ENCODE peak calls at places on chromosomes 1 and 21, in eight cellular contexts. U, X, G, J, M, F, A and T are unnamed samples.

GRCh38 chr1:30758785-30759380 is 1.3 kb upstream of the LAPTM5 start:
- DNase-seq in U (no peak), X (no peak), G (peak), J (no peak), M (no peak), F (no peak), A (no peak), T (no peak)

GRCh38 chr1:5376538-5377247 is 615.5 kb downstream of the NPHP4 start:
- DNase-seq in U (no peak), X (no peak), G (no peak), J (no peak), M (no peak), F (no peak), A (no peak), T (no peak)

GRCh38 chr1:213275293-213275692 is 224.3 kb downstream of the RPS6KC1 start:
- DNase-seq in U (no peak), X (no peak), G (no peak), J (no peak), M (no peak), F (no peak), A (no peak), T (no peak)

GRCh38 chr1:2990376-2991115 is 30.7 kb upstream of the ACTRT2 start:
- DNase-seq in U (peak), X (no peak), G (no peak), J (no peak), M (no peak), F (no peak), A (no peak), T (no peak)

GRCh38 chr1:78401148-78401547 is 89.6 kb upstream of the PTGFR start:
- DNase-seq in U (no peak), X (no peak), G (no peak), J (no peak), M (no peak), F (no peak), A (no peak), T (no peak)

GRCh38 chr1:36008546-36009197 is 75.2 kb upstream of the TEKT2 start:
- DNase-seq in U (no peak), X (no peak), G (peak), J (no peak), M (no peak), F (no peak), A (no peak), T (no peak)

GRCh38 chr1:102833171-102833570 is 275.2 kb downstream of the COL11A1 start:
- DNase-seq in U (no peak), X (no peak), G (no peak), J (no peak), M (no peak), F (no peak), A (no peak), T (no peak)

GRCh38 chr1:44267438-44267837 is 54.2 kb downstream of the DMAP1 start:
- DNase-seq in U (no peak), X (no peak), G (no peak), J (no peak), M (peak), F (no peak), A (no peak), T (no peak)

GRCh38 chr1:156123356-156124196 is 9.1 kb downstream of the LMNA start:
- DNase-seq in U (peak), X (peak), G (peak), J (no peak), M (peak), F (peak), A (peak), T (peak)

GRCh38 chr1:5388622-5389021 is 603.6 kb downstream of the NPHP4 start:
- DNase-seq in U (no peak), X (no peak), G (no peak), J (no peak), M (no peak), F (peak), A (no peak), T (no peak)

GRCh38 chr1:159900086-159900680 is at the start of gene CFAP45:
- DNase-seq in U (peak), X (peak), G (peak), J (peak), M (peak), F (no peak), A (peak), T (peak)

GRCh38 chr1:205520709-205521108 is 16.2 kb downstream of the CDK18 start:
- DNase-seq in U (no peak), X (no peak), G (no peak), J (no peak), M (no peak), F (no peak), A (no peak), T (no peak)

GRCh38 chr1:205880923-205881322 is 31.0 kb upstream of the PM20D1 start:
- DNase-seq in U (no peak), X (no peak), G (no peak), J (no peak), M (no peak), F (no peak), A (no peak), T (no peak)

GRCh38 chr1:196305216-196305615 is 303.0 kb downstream of the KCNT2 start:
- DNase-seq in U (no peak), X (no peak), G (no peak), J (no peak), M (no peak), F (no peak), A (no peak), T (no peak)

GRCh38 chr1:196308171-196308570 is 300.1 kb downstream of the KCNT2 start:
- DNase-seq in U (no peak), X (no peak), G (no peak), J (no peak), M (no peak), F (no peak), A (no peak), T (no peak)

GRCh38 chr1:196312739-196313138 is 295.5 kb downstream of the KCNT2 start:
- DNase-seq in U (no peak), X (no peak), G (no peak), J (no peak), M (no peak), F (no peak), A (no peak), T (no peak)

GRCh38 chr1:196306421-196306820 is 301.8 kb downstream of the KCNT2 start:
- DNase-seq in U (no peak), X (no peak), G (no peak), J (no peak), M (no peak), F (no peak), A (no peak), T (no peak)

DNA sequence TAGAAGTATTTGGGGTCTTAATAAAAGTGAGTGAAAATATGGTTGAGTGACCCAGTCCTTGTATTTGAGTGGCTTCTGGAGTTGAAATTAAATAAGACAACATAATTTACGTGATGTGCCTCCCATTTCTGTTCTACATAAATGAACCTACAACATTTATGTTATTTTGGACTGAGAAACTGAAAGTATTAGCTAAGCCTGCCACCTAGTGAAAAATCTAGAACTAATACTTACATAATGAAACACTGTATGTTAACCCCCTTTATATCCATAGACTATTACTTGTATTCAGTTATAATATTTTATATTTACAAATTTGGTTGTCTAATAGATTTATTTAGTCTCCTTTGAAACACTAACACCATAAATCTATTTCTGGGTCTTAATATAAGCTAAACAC is 298.9 kb downstream of the KCNT2 start:
- DNase-seq in U (no peak), X (no peak), G (peak), J (no peak), M (no peak), F (no peak), A (no peak), T (no peak)
- TF ChIP-seq CTCF in U (no peak), X (no peak), G (no peak), J (no peak), M (no peak), F (no peak), A (peak), T (no peak)

DNA sequence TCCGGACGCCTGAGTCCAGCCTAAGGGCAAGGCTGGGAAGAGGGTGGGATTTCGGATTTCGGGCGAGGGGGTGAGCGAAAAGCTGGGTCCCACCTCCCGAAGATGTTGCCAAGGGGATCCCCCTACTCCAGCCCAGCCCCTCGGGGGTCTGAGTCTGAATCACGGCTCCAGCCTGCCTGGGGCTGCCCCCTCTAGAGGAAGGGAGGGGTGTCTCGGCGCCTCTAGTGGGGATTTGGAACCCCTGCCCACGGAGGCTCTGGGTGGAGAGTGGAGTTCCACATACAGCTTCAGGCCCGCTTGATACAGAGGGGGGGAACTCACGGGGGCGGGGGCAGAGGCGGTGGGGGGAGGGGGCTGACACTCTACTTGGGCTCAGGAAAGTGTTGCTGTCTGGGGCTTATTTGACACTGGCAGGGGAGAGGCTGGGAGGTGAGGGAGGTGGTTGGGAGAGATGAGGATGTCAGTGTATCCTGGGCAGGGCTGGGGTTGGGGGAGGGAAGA is 686 bp downstream of the KIRREL1 start:
- DNase-seq in U (no peak), X (peak), G (no peak), J (no peak), M (no peak), F (no peak), A (peak), T (no peak)
- TF ChIP-seq CTCF in U (no peak), X (no peak), G (peak), J (no peak), M (no peak), F (no peak), A (no peak), T (no peak)

GRCh38 chr1:167210966-167211674 is 9.6 kb upstream of the POU2F1 start:
- DNase-seq in U (no peak), X (no peak), G (no peak), J (no peak), M (no peak), F (no peak), A (no peak), T (no peak)

GRCh38 chr1:167212025-167212424 is 8.7 kb upstream of the POU2F1 start:
- DNase-seq in U (no peak), X (no peak), G (no peak), J (no peak), M (no peak), F (no peak), A (no peak), T (no peak)

GRCh38 chr1:167206166-167206835 is 14.4 kb upstream of the POU2F1 start:
- DNase-seq in U (no peak), X (no peak), G (no peak), J (no peak), M (no peak), F (no peak), A (no peak), T (no peak)

GRCh38 chr1:167209044-167209443 is 11.6 kb upstream of the POU2F1 start:
- DNase-seq in U (no peak), X (no peak), G (no peak), J (no peak), M (no peak), F (no peak), A (no peak), T (no peak)

DNA sequence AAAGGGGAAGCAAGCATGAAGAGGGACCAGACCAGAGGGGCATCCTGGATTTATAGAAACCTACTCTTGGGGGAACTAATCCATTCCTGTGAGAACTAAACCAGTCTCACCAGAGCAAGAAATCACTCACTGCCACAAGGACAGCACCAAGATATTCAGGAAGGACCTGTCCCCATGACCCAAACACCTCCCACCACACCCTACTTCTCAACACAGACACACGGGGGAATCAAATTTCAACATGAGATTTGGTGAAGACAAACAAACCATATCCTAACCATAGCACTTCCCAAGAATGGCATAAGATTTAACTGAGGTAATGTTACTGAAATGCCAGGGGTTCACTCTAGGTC is 12.1 kb upstream of the POU2F1 start:
- DNase-seq in U (no peak), X (no peak), G (no peak), J (no peak), M (no peak), F (no peak), A (no peak), T (no peak)
- TF ChIP-seq CTCF in U (no peak), X (no peak), G (no peak), J (no peak), M (no peak), F (no peak), A (no peak), T (no peak)

GRCh38 chr1:84620720-84621313 is 46.6 kb upstream of the CTBS start:
- DNase-seq in U (peak), X (peak), G (peak), J (peak), M (peak), F (peak), A (peak), T (peak)
- TF ChIP-seq CTCF in U (peak), X (peak), G (peak), J (peak), M (peak), F (peak), A (peak), T (peak)

GRCh38 chr21:14376854-14377253 is 6.1 kb downstream of the HSPA13 start:
- DNase-seq in U (no peak), X (no peak), G (no peak), J (no peak), M (no peak), F (no peak), A (no peak), T (no peak)

GRCh38 chr21:14383596-14384210 is 757 bp upstream of the HSPA13 start:
- DNase-seq in U (peak), X (peak), G (peak), J (no peak), M (peak), F (no peak), A (no peak), T (no peak)

GRCh38 chr21:14382835-14383595 is at the start of gene HSPA13:
- DNase-seq in U (peak), X (peak), G (peak), J (peak), M (peak), F (peak), A (peak), T (peak)

GRCh38 chr21:14384453-14384852 is 1.5 kb upstream of the HSPA13 start:
- DNase-seq in U (no peak), X (no peak), G (no peak), J (no peak), M (no peak), F (no peak), A (no peak), T (no peak)

GRCh38 chr21:14382486-14382834 is 486 bp downstream of the HSPA13 start:
- DNase-seq in U (no peak), X (peak), G (peak), J (peak), M (no peak), F (no peak), A (no peak), T (no peak)
- TF ChIP-seq CTCF in U (no peak), X (no peak), G (no peak), J (no peak), M (no peak), F (no peak), A (no peak), T (no peak)

GRCh38 chr1:167207940-167208623 is 12.6 kb upstream of the POU2F1 start:
- DNase-seq in U (no peak), X (no peak), G (no peak), J (no peak), M (no peak), F (no peak), A (no peak), T (no peak)
- TF ChIP-seq CTCF in U (no peak), X (no peak), G (no peak), J (no peak), M (no peak), F (no peak), A (peak), T (no peak)

GRCh38 chr1:203451849-203452784 is 23.5 kb upstream of the PRELP start:
- DNase-seq in U (no peak), X (no peak), G (no peak), J (no peak), M (no peak), F (no peak), A (no peak), T (no peak)

GRCh38 chr1:203448521-203449061 is 27.0 kb upstream of the PRELP start:
- DNase-seq in U (no peak), X (peak), G (no peak), J (peak), M (peak), F (no peak), A (peak), T (no peak)

GRCh38 chr1:203450016-203450415 is 25.6 kb upstream of the PRELP start:
- DNase-seq in U (no peak), X (no peak), G (no peak), J (no peak), M (no peak), F (no peak), A (no peak), T (no peak)

GRCh38 chr1:203453016-203453415 is 22.6 kb upstream of the PRELP start:
- DNase-seq in U (no peak), X (no peak), G (no peak), J (no peak), M (no peak), F (no peak), A (no peak), T (no peak)

DNA sequence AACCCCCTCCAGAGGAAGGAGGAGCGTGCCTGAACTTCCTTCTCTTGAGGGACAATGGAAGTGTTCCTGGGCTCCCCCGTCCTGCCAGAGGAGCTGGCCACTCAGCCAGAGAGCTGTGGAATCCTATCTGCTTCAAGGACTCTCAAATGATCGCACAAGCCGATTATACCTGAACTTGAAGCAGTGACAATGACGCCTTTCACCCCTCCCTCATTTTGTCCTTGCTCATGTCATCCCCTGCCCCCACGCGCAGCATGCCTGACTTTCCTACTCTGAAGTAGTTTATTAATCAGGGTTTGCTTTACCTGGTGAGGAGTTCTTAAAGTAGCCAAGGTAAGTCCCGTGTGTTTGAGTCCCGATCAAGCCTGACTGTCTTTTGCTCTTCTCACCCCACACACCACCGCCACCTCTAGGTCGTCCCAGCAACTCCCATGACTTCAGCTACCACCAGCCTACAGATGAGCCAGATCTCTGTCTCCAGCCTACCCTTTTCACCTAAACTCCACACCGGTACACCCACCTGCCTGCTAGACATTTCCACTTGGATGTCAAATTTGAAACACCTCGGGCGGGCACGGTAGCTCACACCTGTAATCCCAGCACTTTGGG is 25.0 kb upstream of the PRELP start:
- DNase-seq in U (no peak), X (peak), G (no peak), J (no peak), M (no peak), F (no peak), A (no peak), T (peak)
- TF ChIP-seq CTCF in U (no peak), X (no peak), G (no peak), J (no peak), M (no peak), F (no peak), A (no peak), T (no peak)

GRCh38 chr1:43072314-43072713 is 99.8 kb downstream of the EBNA1BP2 start:
- DNase-seq in U (no peak), X (no peak), G (no peak), J (no peak), M (no peak), F (no peak), A (no peak), T (no peak)

GRCh38 chr1:43071241-43071640 is 100.8 kb downstream of the EBNA1BP2 start:
- DNase-seq in U (no peak), X (no peak), G (no peak), J (no peak), M (no peak), F (no peak), A (no peak), T (no peak)

GRCh38 chr1:43074709-43075108 is 97.4 kb downstream of the EBNA1BP2 start:
- DNase-seq in U (no peak), X (no peak), G (no peak), J (no peak), M (no peak), F (no peak), A (no peak), T (no peak)

GRCh38 chr1:43074244-43074643 is 97.8 kb downstream of the EBNA1BP2 start:
- DNase-seq in U (no peak), X (no peak), G (no peak), J (no peak), M (no peak), F (no peak), A (no peak), T (peak)

DNA sequence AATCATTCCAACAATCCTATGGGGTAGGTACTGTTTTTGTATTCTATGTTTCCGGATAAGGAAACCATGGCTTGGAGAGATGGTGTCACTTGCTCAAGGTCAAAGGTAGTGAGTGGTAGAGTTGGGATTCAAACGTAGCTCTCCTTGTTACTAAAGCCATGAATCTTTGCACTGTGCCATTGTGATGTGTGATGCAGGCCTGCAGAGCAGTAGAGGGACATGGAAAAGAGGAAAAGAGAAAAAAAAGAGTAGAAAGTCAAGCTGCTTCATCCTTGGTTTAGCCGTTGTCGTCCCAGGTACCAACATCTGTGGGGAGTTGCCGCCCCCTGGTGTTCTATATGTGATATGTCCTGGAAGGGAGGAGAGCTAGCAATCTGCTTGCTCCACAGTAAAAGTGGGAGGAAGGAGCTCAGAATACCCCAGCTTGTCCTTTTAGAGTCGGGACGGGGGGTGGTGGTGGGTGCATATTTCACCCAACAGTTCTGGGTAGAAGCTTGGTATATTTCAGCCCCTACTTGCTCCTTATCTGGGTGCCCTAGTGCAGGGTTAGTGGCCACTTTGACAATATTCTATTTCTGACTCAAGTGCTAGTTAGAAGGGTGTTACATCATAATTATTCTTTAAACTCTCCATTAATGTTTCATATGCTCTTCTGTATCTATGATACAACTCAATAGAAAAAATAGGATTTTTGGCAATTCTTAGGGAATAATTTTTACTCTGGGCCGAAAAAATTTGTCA is 98.4 kb downstream of the EBNA1BP2 start:
- DNase-seq in U (peak), X (peak), G (peak), J (peak), M (peak), F (peak), A (peak), T (peak)
- TF ChIP-seq CTCF in U (peak), X (peak), G (peak), J (peak), M (peak), F (peak), A (peak), T (peak)